ENCODE peak calls at places on chromosomes 4 and X, in four cellular contexts. F is tibial nerve, K is HT1080, S is T-helper 17 cell. I is an unnamed sample.

GRCh38 chr4:180993179-180993841 is 1249.9 kb upstream of the TENM3 start:
- DNase-seq in F (no peak), K (no peak), S (no peak), I (no peak)

GRCh38 chr4:15925830-15926229 is 12.7 kb downstream of the FGFBP1 start:
- DNase-seq in F (no peak), K (no peak), S (no peak), I (no peak)

GRCh38 chr4:87856816-87857215 is 24.0 kb downstream of the MEPE start:
- DNase-seq in F (no peak), K (no peak), S (no peak), I (no peak)

GRCh38 chr4:141081921-141082381 is 51.3 kb downstream of the RNF150 start:
- DNase-seq in F (no peak), K (no peak), S (no peak), I (peak)

GRCh38 chrX:38061335-38061734 is 55.0 kb downstream of the SYTL5 start:
- DNase-seq in F (no peak), K (peak), S (no peak), I (peak)

GRCh38 chrX:66110112-66110511 is 53.9 kb upstream of the HEPH start:
- DNase-seq in F (no peak), K (peak), S (no peak), I (peak)

GRCh38 chr4:113434247-113434587 is 327.3 kb downstream of the CAMK2D start:
- DNase-seq in F (no peak), K (no peak), S (no peak), I (no peak)

GRCh38 chr4:80097395-80098177 is 24.6 kb upstream of the ANTXR2 start:
- DNase-seq in F (peak), K (peak), S (no peak), I (peak)

GRCh38 chr4:59704621-59705020 is 1495.5 kb upstream of the ADGRL3 start:
- DNase-seq in F (no peak), K (no peak), S (no peak), I (peak)

GRCh38 chr4:129446074-129446473 is 350.1 kb downstream of the C4orf33 start:
- DNase-seq in F (no peak), K (peak), S (no peak), I (peak)

GRCh38 chr4:176437756-176438155 is 118.0 kb downstream of the SPCS3 start:
- DNase-seq in F (no peak), K (peak), S (no peak), I (no peak)

GRCh38 chr4:173530326-173531062 is 465 bp upstream of the HAND2 start:
- DNase-seq in F (no peak), K (no peak), S (no peak), I (no peak)

GRCh38 chrX:155056877-155057792 is 13.8 kb downstream of the CMC4 start:
- DNase-seq in F (peak), K (peak), S (peak), I (peak)

GRCh38 chr4:70994387-70995099 is 1.1 kb downstream of the DCK start:
- DNase-seq in F (no peak), K (no peak), S (no peak), I (no peak)

GRCh38 chr4:68391451-68391850 is 41.6 kb upstream of the YTHDC1 start:
- DNase-seq in F (no peak), K (no peak), S (no peak), I (no peak)

GRCh38 chr4:139144161-139144859 is 32.7 kb downstream of the ELF2 start:
- DNase-seq in F (peak), K (peak), S (no peak), I (peak)

GRCh38 chr4:139457318-139457717 is 3.4 kb downstream of the RAB33B start:
- DNase-seq in F (no peak), K (no peak), S (no peak), I (no peak)

GRCh38 chrX:55342533-55343501 is 78.1 kb upstream of the PAGE3 start:
- DNase-seq in F (peak), K (peak), S (no peak), I (peak)

GRCh38 chr4:143185253-143186107 is 763 bp downstream of the USP38 start:
- DNase-seq in F (no peak), K (no peak), S (no peak), I (peak)

GRCh38 chrX:145506225-145506624 is 258.9 kb downstream of the SPANXN1 start:
- DNase-seq in F (no peak), K (peak), S (no peak), I (no peak)

GRCh38 chr4:183450108-183450507 is 5.7 kb downstream of the CDKN2AIP start:
- DNase-seq in F (no peak), K (no peak), S (no peak), I (no peak)

GRCh38 chr4:152462715-152463114 is 73.2 kb downstream of the FBXW7 start:
- DNase-seq in F (no peak), K (peak), S (no peak), I (no peak)

GRCh38 chr4:150962245-150962644 is 52.8 kb downstream of the LRBA start:
- DNase-seq in F (no peak), K (no peak), S (no peak), I (no peak)

GRCh38 chr4:109332926-109333464 is 30.5 kb upstream of the COL25A1 start:
- DNase-seq in F (no peak), K (no peak), S (no peak), I (peak)

GRCh38 chr4:6767725-6768538 is 14.6 kb upstream of the KIAA0232 start:
- DNase-seq in F (no peak), K (no peak), S (no peak), I (no peak)

GRCh38 chr4:54185380-54185779 is 43.7 kb upstream of the PDGFRA start:
- DNase-seq in F (no peak), K (no peak), S (no peak), I (no peak)

GRCh38 chrX:118254611-118255010 is 91.3 kb upstream of the WDR44 start:
- DNase-seq in F (peak), K (no peak), S (no peak), I (peak)

GRCh38 chrX:105909576-105909975 is 87.2 kb downstream of the NRK start:
- DNase-seq in F (no peak), K (no peak), S (no peak), I (no peak)

GRCh38 chr4:72375050-72375736 is 193.8 kb downstream of the ADAMTS3 start:
- DNase-seq in F (no peak), K (peak), S (no peak), I (peak)

GRCh38 chr4:136644279-136644678 is 888.0 kb downstream of the PCDH18 start:
- DNase-seq in F (no peak), K (no peak), S (no peak), I (no peak)

GRCh38 chr4:167623241-167623572 is 388.9 kb upstream of the SPOCK3 start:
- DNase-seq in F (no peak), K (no peak), S (no peak), I (no peak)

GRCh38 chr4:25760518-25761157 is 102.2 kb downstream of the SEL1L3 start:
- DNase-seq in F (no peak), K (no peak), S (no peak), I (no peak)

GRCh38 chr4:3850128-3850527 is 83.9 kb downstream of the ADRA2C start:
- DNase-seq in F (no peak), K (no peak), S (no peak), I (no peak)

GRCh38 chrX:105488731-105489130 is 268.2 kb upstream of the TEX13A start:
- DNase-seq in F (no peak), K (no peak), S (no peak), I (no peak)

GRCh38 chr4:13559414-13559813 is 15.1 kb upstream of the NKX3-2 start:
- DNase-seq in F (no peak), K (peak), S (no peak), I (peak)

GRCh38 chrX:39613997-39614679 is 483.6 kb downstream of the BCOR start:
- DNase-seq in F (no peak), K (no peak), S (no peak), I (peak)